ENCODE peak calls at places on chromosomes 7 and 10, in eight cellular contexts. L is spleen, J is upper lobe of left lung, M is uterus, R is Peyer's patch, Y is adrenal gland, Z is prostate gland, U is IMR-90. V is an unnamed sample.
A peak's percentile ranks its signal among the peaks of the same experiment; 100 is the strongest.

GRCh38 chr10:24908793-24909423 is 43.5 kb downstream of the PRTFDC1 start:
- DNase-seq in L (no peak), J (no peak), M (no peak), R (no peak), Y (peak; percentile 81), Z (no peak), U (peak; percentile 89), V (no peak)

GRCh38 chr7:132049462-132050304 is 493.3 kb upstream of the PODXL start:
- DNase-seq in L (no peak), J (no peak), M (no peak), R (peak; percentile 59), Y (peak; percentile 59), Z (no peak), U (peak; percentile 17), V (peak; percentile 53)

GRCh38 chr10:88792656-88793055 is 9.9 kb upstream of the LIPM start:
- DNase-seq in L (peak; percentile 81), J (peak; percentile 63), M (no peak), R (no peak), Y (peak; percentile 52), Z (no peak), U (peak; percentile 45), V (no peak)

GRCh38 chr7:6071406-6071805 is 40.2 kb downstream of the ANKRD61 start:
- DNase-seq in L (no peak), J (no peak), M (no peak), R (no peak), Y (no peak), Z (no peak), U (no peak), V (no peak)

GRCh38 chr7:50358306-50358705 is 53.8 kb downstream of the IKZF1 start:
- DNase-seq in L (no peak), J (no peak), M (no peak), R (no peak), Y (no peak), Z (no peak), U (no peak), V (no peak)

GRCh38 chr10:97002670-97003069 is 170.6 kb downstream of the LCOR start:
- DNase-seq in L (no peak), J (no peak), M (no peak), R (no peak), Y (no peak), Z (no peak), U (no peak), V (no peak)

GRCh38 chr7:98788921-98789320 is 80.9 kb downstream of the TMEM130 start:
- DNase-seq in L (no peak), J (no peak), M (no peak), R (no peak), Y (peak; percentile 94), Z (no peak), U (no peak), V (peak; percentile 5)

GRCh38 chr10:6114758-6115410 is 26.1 kb downstream of the RBM17 start:
- DNase-seq in L (no peak), J (no peak), M (peak; percentile 57), R (no peak), Y (peak; percentile 78), Z (no peak), U (peak; percentile 59), V (no peak)

GRCh38 chr7:39659356-39660013 is 36.1 kb downstream of the RALA start:
- DNase-seq in L (no peak), J (no peak), M (no peak), R (no peak), Y (no peak), Z (no peak), U (peak; percentile 41), V (no peak)

GRCh38 chr7:152904698-152905097 is 145.1 kb downstream of the ACTR3B start:
- DNase-seq in L (no peak), J (no peak), M (no peak), R (no peak), Y (no peak), Z (no peak), U (no peak), V (no peak)

GRCh38 chr10:5811387-5811821 is 1.8 kb downstream of the GDI2 start:
- DNase-seq in L (no peak), J (no peak), M (no peak), R (no peak), Y (no peak), Z (no peak), U (peak; percentile 64), V (peak; percentile 12)

GRCh38 chr7:43616977-43617376 is 34.1 kb downstream of the STK17A start:
- DNase-seq in L (no peak), J (no peak), M (no peak), R (no peak), Y (no peak), Z (no peak), U (no peak), V (no peak)

GRCh38 chr7:43612599-43613589 is 30.0 kb downstream of the STK17A start:
- DNase-seq in L (no peak), J (no peak), M (no peak), R (no peak), Y (peak; percentile 13), Z (no peak), U (peak; percentile 61), V (no peak)

GRCh38 chr7:43615558-43616145 is 32.7 kb downstream of the STK17A start:
- DNase-seq in L (no peak), J (no peak), M (no peak), R (no peak), Y (no peak), Z (no peak), U (no peak), V (no peak)

GRCh38 chr7:43609097-43609496 is 26.2 kb downstream of the STK17A start:
- DNase-seq in L (no peak), J (no peak), M (no peak), R (no peak), Y (no peak), Z (no peak), U (no peak), V (no peak)

GRCh38 chr7:43612128-43612527 is 29.2 kb downstream of the STK17A start:
- DNase-seq in L (no peak), J (no peak), M (no peak), R (no peak), Y (no peak), Z (no peak), U (peak; percentile 35), V (no peak)
- H3K4me3 ChIP-seq in L (no peak overlapping the region), J (no peak overlapping the region), M (no peak overlapping the region), R (no peak overlapping the region), Y (no peak overlapping the region), Z (no peak overlapping the region), U (no peak overlapping the region), V (no peak overlapping the region)

GRCh38 chr10:128046156-128046933 is 79.9 kb downstream of the MKI67 start:
- DNase-seq in L (peak; percentile 81), J (no peak), M (no peak), R (no peak), Y (no peak), Z (no peak), U (no peak), V (no peak)

GRCh38 chr10:128045833-128046120 is 80.4 kb downstream of the MKI67 start:
- DNase-seq in L (no peak), J (no peak), M (no peak), R (no peak), Y (no peak), Z (no peak), U (no peak), V (no peak)

GRCh38 chr10:128047991-128048826 is 78.0 kb downstream of the MKI67 start:
- DNase-seq in L (peak; percentile 82), J (peak; percentile 59), M (no peak), R (no peak), Y (no peak), Z (peak; percentile 43), U (peak; percentile 53), V (peak; percentile 32)

GRCh38 chr10:128046934-128047251 is 79.3 kb downstream of the MKI67 start:
- DNase-seq in L (peak; percentile 91), J (no peak), M (no peak), R (no peak), Y (no peak), Z (no peak), U (no peak), V (no peak)

DNA sequence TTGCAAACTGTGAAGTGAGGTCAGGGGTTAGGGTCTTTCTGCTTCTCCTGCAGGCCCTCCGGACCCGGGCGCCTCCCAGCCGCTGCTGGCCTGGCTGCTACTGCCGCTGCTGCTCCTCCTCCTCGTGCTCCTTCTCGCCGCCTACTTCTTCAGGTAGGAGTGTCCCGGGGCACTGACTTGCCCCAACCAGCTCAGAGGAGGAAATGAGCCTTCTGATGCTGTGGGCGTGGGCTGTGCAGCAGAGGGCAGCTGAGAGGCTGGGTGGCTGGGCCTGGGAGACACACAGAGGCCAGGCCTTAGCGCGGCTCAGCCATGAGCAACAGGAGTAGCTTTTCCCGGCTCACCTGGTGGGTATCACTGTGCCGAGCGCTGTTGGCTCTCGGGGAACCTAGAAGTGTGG is 78.9 kb downstream of the MKI67 start:
- DNase-seq in L (peak; percentile 98), J (peak; percentile 96), M (no peak), R (peak; percentile 88), Y (peak; percentile 64), Z (peak; percentile 90), U (no peak), V (peak; percentile 89)
- TF ChIP-seq POLR2A in L (peak; percentile 64), J (peak; percentile 39), M (no peak), R (peak; percentile 32), Y (peak; percentile 59), Z (peak; percentile 90), U (no peak), V (no peak)

DNA sequence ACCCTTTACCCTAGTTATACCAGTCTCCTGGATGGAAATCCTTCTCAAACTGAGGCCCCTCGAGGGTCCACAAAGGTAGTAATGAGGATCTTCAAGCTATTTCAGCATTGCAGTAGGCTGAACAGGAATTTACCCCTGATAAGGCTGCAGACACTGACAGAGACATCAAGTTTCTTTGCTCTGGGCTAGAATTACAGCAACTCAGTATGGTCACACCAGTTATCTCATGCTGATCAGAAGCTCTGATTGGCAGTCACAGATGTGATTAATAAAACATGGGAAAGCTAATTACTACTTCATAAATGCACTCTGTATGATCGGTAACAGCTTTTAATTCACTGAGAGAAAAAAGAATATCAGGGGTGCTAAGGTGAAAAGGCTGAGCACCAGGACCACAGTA is 30.6 kb downstream of the FAM204A start:
- DNase-seq in L (no peak), J (no peak), M (no peak), R (no peak), Y (no peak), Z (no peak), U (no peak), V (no peak)
- H3K27ac ChIP-seq in L (no peak overlapping the region), J (no peak overlapping the region), M (no peak overlapping the region), R (no peak overlapping the region), Y (no peak overlapping the region), Z (no peak overlapping the region), U (peak overlapping the region; percentile 88), V (no peak overlapping the region)

DNA sequence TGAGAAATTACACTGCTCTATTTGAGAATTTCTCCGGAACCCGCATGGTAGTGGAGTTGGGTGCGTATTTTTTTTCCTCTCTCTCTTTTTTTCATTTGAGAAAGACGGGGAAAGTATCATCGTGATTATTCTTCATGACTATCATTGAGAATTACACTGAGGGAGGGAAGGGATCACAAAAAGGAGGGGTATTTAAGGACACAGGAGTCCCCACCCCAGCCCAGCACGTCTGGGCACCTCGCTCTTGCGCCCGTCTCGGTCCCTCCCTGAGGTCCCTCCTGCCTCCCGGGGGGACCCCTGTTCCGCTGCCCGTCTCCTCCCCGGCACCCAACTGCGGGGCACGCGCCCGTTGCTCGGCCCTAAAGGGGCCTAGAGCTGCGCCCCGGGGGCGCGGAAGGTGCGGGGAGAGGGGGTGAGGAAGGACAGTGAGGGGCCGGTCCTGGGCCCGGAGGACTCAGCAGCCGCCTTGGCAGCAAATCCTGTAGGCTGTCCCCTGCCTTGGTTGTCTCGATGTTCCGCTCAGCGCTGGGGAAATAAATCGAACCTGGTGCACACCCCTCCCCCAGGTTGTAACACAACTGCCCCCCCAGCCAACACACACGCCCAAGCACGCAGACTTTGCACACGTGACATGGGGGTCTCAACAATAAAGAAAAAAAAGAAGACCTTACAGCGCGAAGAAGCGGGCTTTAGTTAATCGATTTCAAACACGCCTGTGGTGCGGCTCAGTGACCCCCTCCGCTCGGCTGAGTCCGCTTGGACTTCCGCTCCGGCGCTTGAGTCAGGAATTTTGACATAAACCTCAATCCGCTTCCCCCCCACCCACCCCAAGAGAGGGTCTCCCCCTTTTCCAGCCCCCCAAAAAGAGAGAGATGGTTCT is 18.6 kb upstream of the GATA3 start:
- DNase-seq in L (no peak), J (no peak), M (no peak), R (no peak), Y (no peak), Z (no peak), U (no peak), V (no peak)
- H3K4me3 ChIP-seq in L (no peak overlapping the region), J (no peak overlapping the region), M (no peak overlapping the region), R (no peak overlapping the region), Y (no peak overlapping the region), Z (no peak overlapping the region), U (no peak overlapping the region), V (no peak overlapping the region)

V was measured in thyroid gland.